ENCODE peak calls at places on chromosomes 13 and 19, in four cellular contexts. One of them, this sample, is unnamed.

GRCh38 chr19:36084231-36085009 is 26.5 kb upstream of the OVOL3 start:
- DNase-seq in activated CD4-positive, CD25-positive, alpha-beta regulatory T cell: no peak
- DNase-seq in dorsolateral prefrontal cortex: no peak
- DNase-seq in activated naive CD4-positive, alpha-beta T cell treated with anti-CD3 and anti-CD28 coated beads for 36 hours: no peak
- DNase-seq in this sample: no peak

GRCh38 chr13:110853235-110853721 is 61.6 kb downstream of the ANKRD10 start:
- DNase-seq in activated CD4-positive, CD25-positive, alpha-beta regulatory T cell: no peak
- DNase-seq in dorsolateral prefrontal cortex: no peak
- DNase-seq in activated naive CD4-positive, alpha-beta T cell treated with anti-CD3 and anti-CD28 coated beads for 36 hours: no peak
- DNase-seq in this sample: no peak

GRCh38 chr13:112842343-112842856 is 126.6 kb upstream of the MCF2L start:
- DNase-seq in activated CD4-positive, CD25-positive, alpha-beta regulatory T cell: no peak
- DNase-seq in dorsolateral prefrontal cortex: no peak
- DNase-seq in activated naive CD4-positive, alpha-beta T cell treated with anti-CD3 and anti-CD28 coated beads for 36 hours: no peak
- DNase-seq in this sample: no peak

GRCh38 chr19:31510635-31511034 is 161.4 kb upstream of the TSHZ3 start:
- DNase-seq in activated CD4-positive, CD25-positive, alpha-beta regulatory T cell: no peak
- DNase-seq in dorsolateral prefrontal cortex: no peak
- DNase-seq in activated naive CD4-positive, alpha-beta T cell treated with anti-CD3 and anti-CD28 coated beads for 36 hours: no peak
- DNase-seq in this sample: no peak

GRCh38 chr19:15161028-15161984 is 39.5 kb downstream of the NOTCH3 start:
- DNase-seq in activated CD4-positive, CD25-positive, alpha-beta regulatory T cell: no peak
- DNase-seq in dorsolateral prefrontal cortex: no peak
- DNase-seq in activated naive CD4-positive, alpha-beta T cell treated with anti-CD3 and anti-CD28 coated beads for 36 hours: no peak
- DNase-seq in this sample: no peak

GRCh38 chr19:48873476-48874308 is 1.5 kb downstream of the PPP1R15A start:
- DNase-seq in activated CD4-positive, CD25-positive, alpha-beta regulatory T cell: no peak
- DNase-seq in dorsolateral prefrontal cortex: no peak
- DNase-seq in activated naive CD4-positive, alpha-beta T cell treated with anti-CD3 and anti-CD28 coated beads for 36 hours: peak; percentile 18
- DNase-seq in this sample: no peak

GRCh38 chr13:28922341-28922740 is 102.2 kb downstream of the MTUS2 start:
- DNase-seq in activated CD4-positive, CD25-positive, alpha-beta regulatory T cell: no peak
- DNase-seq in dorsolateral prefrontal cortex: no peak
- DNase-seq in activated naive CD4-positive, alpha-beta T cell treated with anti-CD3 and anti-CD28 coated beads for 36 hours: no peak
- DNase-seq in this sample: no peak

GRCh38 chr19:34136127-34136526 is 36.2 kb upstream of the LSM14A start:
- DNase-seq in activated CD4-positive, CD25-positive, alpha-beta regulatory T cell: no peak
- DNase-seq in dorsolateral prefrontal cortex: no peak
- DNase-seq in activated naive CD4-positive, alpha-beta T cell treated with anti-CD3 and anti-CD28 coated beads for 36 hours: no peak
- DNase-seq in this sample: no peak

GRCh38 chr13:31965361-31966066 is 66.1 kb upstream of the FRY start:
- DNase-seq in activated CD4-positive, CD25-positive, alpha-beta regulatory T cell: no peak
- DNase-seq in dorsolateral prefrontal cortex: no peak
- DNase-seq in activated naive CD4-positive, alpha-beta T cell treated with anti-CD3 and anti-CD28 coated beads for 36 hours: no peak
- DNase-seq in this sample: no peak

GRCh38 chr13:92769064-92769463 is 457.5 kb upstream of the GPC6 start:
- DNase-seq in activated CD4-positive, CD25-positive, alpha-beta regulatory T cell: no peak
- DNase-seq in dorsolateral prefrontal cortex: no peak
- DNase-seq in activated naive CD4-positive, alpha-beta T cell treated with anti-CD3 and anti-CD28 coated beads for 36 hours: no peak
- DNase-seq in this sample: no peak

GRCh38 chr19:13281567-13282291 is 131.5 kb downstream of the IER2 start:
- DNase-seq in activated CD4-positive, CD25-positive, alpha-beta regulatory T cell: no peak
- DNase-seq in dorsolateral prefrontal cortex: peak; percentile 47
- DNase-seq in activated naive CD4-positive, alpha-beta T cell treated with anti-CD3 and anti-CD28 coated beads for 36 hours: no peak
- DNase-seq in this sample: no peak

GRCh38 chr19:8141726-8142524 is 7.5 kb downstream of the FBN3 start:
- DNase-seq in activated CD4-positive, CD25-positive, alpha-beta regulatory T cell: no peak
- DNase-seq in dorsolateral prefrontal cortex: no peak
- DNase-seq in activated naive CD4-positive, alpha-beta T cell treated with anti-CD3 and anti-CD28 coated beads for 36 hours: no peak
- DNase-seq in this sample: no peak

GRCh38 chr19:16942583-16942982 is 53.8 kb downstream of the F2RL3 start:
- DNase-seq in activated CD4-positive, CD25-positive, alpha-beta regulatory T cell: no peak
- DNase-seq in dorsolateral prefrontal cortex: no peak
- DNase-seq in activated naive CD4-positive, alpha-beta T cell treated with anti-CD3 and anti-CD28 coated beads for 36 hours: no peak
- DNase-seq in this sample: no peak

GRCh38 chr13:43915451-43915850 is 35.7 kb downstream of the LACC1 start:
- DNase-seq in activated CD4-positive, CD25-positive, alpha-beta regulatory T cell: no peak
- DNase-seq in dorsolateral prefrontal cortex: no peak
- DNase-seq in activated naive CD4-positive, alpha-beta T cell treated with anti-CD3 and anti-CD28 coated beads for 36 hours: no peak
- DNase-seq in this sample: no peak

GRCh38 chr19:3818479-3818878 is 32.3 kb upstream of the MATK start:
- DNase-seq in activated CD4-positive, CD25-positive, alpha-beta regulatory T cell: no peak
- DNase-seq in dorsolateral prefrontal cortex: no peak
- DNase-seq in activated naive CD4-positive, alpha-beta T cell treated with anti-CD3 and anti-CD28 coated beads for 36 hours: peak; percentile 74
- DNase-seq in this sample: no peak

GRCh38 chr13:50380905-50381304 is 365.7 kb downstream of the KCNRG start:
- DNase-seq in activated CD4-positive, CD25-positive, alpha-beta regulatory T cell: no peak
- DNase-seq in dorsolateral prefrontal cortex: no peak
- DNase-seq in activated naive CD4-positive, alpha-beta T cell treated with anti-CD3 and anti-CD28 coated beads for 36 hours: no peak
- DNase-seq in this sample: no peak

GRCh38 chr13:111296417-111296816 is 24.0 kb upstream of the TEX29 start:
- DNase-seq in activated CD4-positive, CD25-positive, alpha-beta regulatory T cell: no peak
- DNase-seq in dorsolateral prefrontal cortex: no peak
- DNase-seq in activated naive CD4-positive, alpha-beta T cell treated with anti-CD3 and anti-CD28 coated beads for 36 hours: no peak
- DNase-seq in this sample: no peak

GRCh38 chr13:30711375-30711774 is 24.0 kb upstream of the ALOX5AP start:
- DNase-seq in activated CD4-positive, CD25-positive, alpha-beta regulatory T cell: no peak
- DNase-seq in dorsolateral prefrontal cortex: no peak
- DNase-seq in activated naive CD4-positive, alpha-beta T cell treated with anti-CD3 and anti-CD28 coated beads for 36 hours: no peak
- DNase-seq in this sample: no peak

GRCh38 chr19:32459199-32459865 is 53.8 kb downstream of the DPY19L3 start:
- DNase-seq in activated CD4-positive, CD25-positive, alpha-beta regulatory T cell: no peak
- DNase-seq in dorsolateral prefrontal cortex: no peak
- DNase-seq in activated naive CD4-positive, alpha-beta T cell treated with anti-CD3 and anti-CD28 coated beads for 36 hours: no peak
- DNase-seq in this sample: no peak

GRCh38 chr19:45919678-45920077 is 5.1 kb upstream of the NANOS2 start:
- DNase-seq in activated CD4-positive, CD25-positive, alpha-beta regulatory T cell: no peak
- DNase-seq in dorsolateral prefrontal cortex: peak; percentile 73
- DNase-seq in activated naive CD4-positive, alpha-beta T cell treated with anti-CD3 and anti-CD28 coated beads for 36 hours: no peak
- DNase-seq in this sample: no peak

GRCh38 chr13:26881154-26881553 is 120.6 kb upstream of the GPR12 start:
- DNase-seq in activated CD4-positive, CD25-positive, alpha-beta regulatory T cell: no peak
- DNase-seq in dorsolateral prefrontal cortex: no peak
- DNase-seq in activated naive CD4-positive, alpha-beta T cell treated with anti-CD3 and anti-CD28 coated beads for 36 hours: no peak
- DNase-seq in this sample: no peak

GRCh38 chr13:112972867-112973576 is 4.0 kb downstream of the MCF2L start:
- DNase-seq in activated CD4-positive, CD25-positive, alpha-beta regulatory T cell: no peak
- DNase-seq in dorsolateral prefrontal cortex: no peak
- DNase-seq in activated naive CD4-positive, alpha-beta T cell treated with anti-CD3 and anti-CD28 coated beads for 36 hours: no peak
- DNase-seq in this sample: no peak

GRCh38 chr19:11363881-11364280 is 8.6 kb downstream of the PLPPR2 start:
- DNase-seq in activated CD4-positive, CD25-positive, alpha-beta regulatory T cell: no peak
- DNase-seq in dorsolateral prefrontal cortex: no peak
- DNase-seq in activated naive CD4-positive, alpha-beta T cell treated with anti-CD3 and anti-CD28 coated beads for 36 hours: no peak
- DNase-seq in this sample: no peak

GRCh38 chr13:21233086-21233485 is 56.6 kb downstream of the MRPL57 start:
- DNase-seq in activated CD4-positive, CD25-positive, alpha-beta regulatory T cell: no peak
- DNase-seq in dorsolateral prefrontal cortex: no peak
- DNase-seq in activated naive CD4-positive, alpha-beta T cell treated with anti-CD3 and anti-CD28 coated beads for 36 hours: no peak
- DNase-seq in this sample: no peak

This sample was measured in stimulated activated CD4-positive, alpha-beta T cell treated with anti-CD3 and anti-CD28 coated beads, Interleukin-12 subunit alpha, Interleukin-12 subunit beta, amount 100 ng/mL, for 24 hours.